ENCODE peak calls at places on chromosomes 5 and 9, in five cellular contexts. One of them, this sample, is unnamed.

GRCh38 chr9:126631254-126631653 is 17.5 kb downstream of the LMX1B start:
- DNase-seq in glomerular endothelial cell: no peak
- DNase-seq in RPMI8226: no peak
- DNase-seq in Panc1: no peak
- DNase-seq in activated CD4-positive, alpha-beta T cell treated with anti-CD3 and anti-CD28 coated beads, Interleukin-2, amount 10 ng/mL, durations not matched to agents 7 days and 5 days: no peak
- DNase-seq in this sample: no peak

GRCh38 chr9:117307701-117308100 is 107.2 kb downstream of the ASTN2 start:
- DNase-seq in Panc1: no peak
- DNase-seq in RPMI8226: no peak
- DNase-seq in activated CD4-positive, alpha-beta T cell treated with anti-CD3 and anti-CD28 coated beads, Interleukin-2, amount 10 ng/mL, durations not matched to agents 7 days and 5 days: no peak
- DNase-seq in glomerular endothelial cell: no peak
- DNase-seq in this sample: no peak

GRCh38 chr9:121862371-121862970 is 211.0 kb downstream of the DAB2IP start:
- DNase-seq in Panc1: no peak
- DNase-seq in RPMI8226: no peak
- DNase-seq in glomerular endothelial cell: no peak
- DNase-seq in activated CD4-positive, alpha-beta T cell treated with anti-CD3 and anti-CD28 coated beads, Interleukin-2, amount 10 ng/mL, durations not matched to agents 7 days and 5 days: no peak
- DNase-seq in this sample: no peak

GRCh38 chr9:38067611-38067891 is 1.5 kb downstream of the SHB start:
- DNase-seq in glomerular endothelial cell: no peak
- DNase-seq in RPMI8226: no peak
- DNase-seq in Panc1: no peak
- DNase-seq in activated CD4-positive, alpha-beta T cell treated with anti-CD3 and anti-CD28 coated beads, Interleukin-2, amount 10 ng/mL, durations not matched to agents 7 days and 5 days: no peak
- DNase-seq in this sample: no peak

GRCh38 chr5:167658890-167659289 is 632.6 kb upstream of the WWC1 start:
- DNase-seq in glomerular endothelial cell: no peak
- DNase-seq in RPMI8226: no peak
- DNase-seq in activated CD4-positive, alpha-beta T cell treated with anti-CD3 and anti-CD28 coated beads, Interleukin-2, amount 10 ng/mL, durations not matched to agents 7 days and 5 days: no peak
- DNase-seq in Panc1: no peak
- DNase-seq in this sample: no peak

GRCh38 chr5:144468542-144468941 is 297.9 kb downstream of the KCTD16 start:
- DNase-seq in Panc1: no peak
- DNase-seq in RPMI8226: no peak
- DNase-seq in activated CD4-positive, alpha-beta T cell treated with anti-CD3 and anti-CD28 coated beads, Interleukin-2, amount 10 ng/mL, durations not matched to agents 7 days and 5 days: no peak
- DNase-seq in glomerular endothelial cell: no peak
- DNase-seq in this sample: no peak

GRCh38 chr5:180135967-180136641 is 64.5 kb upstream of the RNF130 start:
- DNase-seq in activated CD4-positive, alpha-beta T cell treated with anti-CD3 and anti-CD28 coated beads, Interleukin-2, amount 10 ng/mL, durations not matched to agents 7 days and 5 days: no peak
- DNase-seq in RPMI8226: no peak
- DNase-seq in Panc1: no peak
- DNase-seq in glomerular endothelial cell: no peak
- DNase-seq in this sample: no peak

GRCh38 chr5:149488645-149489306 is 62.5 kb downstream of the CSNK1A1 start:
- DNase-seq in glomerular endothelial cell: no peak
- DNase-seq in Panc1: no peak
- DNase-seq in activated CD4-positive, alpha-beta T cell treated with anti-CD3 and anti-CD28 coated beads, Interleukin-2, amount 10 ng/mL, durations not matched to agents 7 days and 5 days: no peak
- DNase-seq in RPMI8226: no peak
- DNase-seq in this sample: no peak

GRCh38 chr5:54795284-54795683 is 190.1 kb downstream of the ESM1 start:
- DNase-seq in RPMI8226: no peak
- DNase-seq in Panc1: no peak
- DNase-seq in activated CD4-positive, alpha-beta T cell treated with anti-CD3 and anti-CD28 coated beads, Interleukin-2, amount 10 ng/mL, durations not matched to agents 7 days and 5 days: no peak
- DNase-seq in glomerular endothelial cell: no peak
- DNase-seq in this sample: no peak

This sample was measured in SK-N-MC.